ENCODE peak calls at places on chromosome 3, in ten cellular contexts. F, A, B, X, D, K, U, T, V and I are unnamed samples.

GRCh38 chr3:24545917-24546316 is 51.3 kb upstream of the THRB start:
- DNase-seq in F (no peak), A (no peak), B (no peak), X (no peak), D (peak; percentile 95), K (no peak), U (peak; percentile 73), T (no peak), V (no peak), I (peak; percentile 32)

GRCh38 chr3:30635072-30635471 is 28.7 kb downstream of the TGFBR2 start:
- DNase-seq in F (no peak), A (no peak), B (no peak), X (no peak), D (no peak), K (no peak), U (no peak), T (no peak), V (no peak), I (no peak)

GRCh38 chr3:186870421-186871201 is 28.1 kb downstream of the ADIPOQ start:
- DNase-seq in F (no peak), A (peak; percentile 32), B (no peak), X (no peak), D (no peak), K (no peak), U (no peak), T (no peak), V (no peak), I (no peak)

GRCh38 chr3:56254835-56255234 is 213.4 kb downstream of the ERC2 start:
- DNase-seq in F (no peak), A (no peak), B (no peak), X (no peak), D (no peak), K (no peak), U (no peak), T (no peak), V (no peak), I (no peak)

GRCh38 chr3:57706462-57706861 is 13.6 kb upstream of the DENND6A start:
- DNase-seq in F (peak; percentile 83), A (no peak), B (peak; percentile 93), X (peak; percentile 52), D (peak; percentile 78), K (no peak), U (no peak), T (peak; percentile 71), V (no peak), I (peak; percentile 82)

GRCh38 chr3:32147935-32148334 is 41.5 kb downstream of the GPD1L start:
- DNase-seq in F (no peak), A (no peak), B (no peak), X (no peak), D (peak; percentile 38), K (no peak), U (no peak), T (no peak), V (no peak), I (no peak)

GRCh38 chr3:38438421-38438820 is 15.3 kb upstream of the ACVR2B start:
- DNase-seq in F (peak; percentile 51), A (no peak), B (peak; percentile 22), X (peak; percentile 45), D (peak; percentile 25), K (peak; percentile 13), U (no peak), T (peak; percentile 18), V (no peak), I (no peak)

GRCh38 chr3:7897643-7898042 is 604.0 kb upstream of the LMCD1 start:
- DNase-seq in F (no peak), A (no peak), B (no peak), X (no peak), D (no peak), K (no peak), U (no peak), T (no peak), V (no peak), I (no peak)

GRCh38 chr3:100782359-100782758 is 73.1 kb downstream of the TFG start:
- DNase-seq in F (no peak), A (no peak), B (no peak), X (no peak), D (peak; percentile 29), K (no peak), U (no peak), T (no peak), V (no peak), I (no peak)

GRCh38 chr3:155960060-155960459 is 89.6 kb downstream of the GMPS start:
- DNase-seq in F (no peak), A (no peak), B (peak; percentile 92), X (peak; percentile 55), D (peak; percentile 57), K (no peak), U (no peak), T (peak; percentile 80), V (no peak), I (peak; percentile 94)

GRCh38 chr3:88589131-88589530 is 439.4 kb downstream of the C3orf38 start:
- DNase-seq in F (no peak), A (no peak), B (no peak), X (no peak), D (peak; percentile 3), K (no peak), U (no peak), T (no peak), V (no peak), I (no peak)

GRCh38 chr3:129529436-129530210 is 1.2 kb downstream of the RHO start:
- DNase-seq in F (no peak), A (no peak), B (no peak), X (no peak), D (no peak), K (no peak), U (no peak), T (no peak), V (no peak), I (peak; percentile 6)

GRCh38 chr3:16061491-16061890 is 113.0 kb upstream of the GALNT15 start:
- DNase-seq in F (no peak), A (no peak), B (peak; percentile 30), X (no peak), D (no peak), K (no peak), U (no peak), T (no peak), V (no peak), I (no peak)

DNA sequence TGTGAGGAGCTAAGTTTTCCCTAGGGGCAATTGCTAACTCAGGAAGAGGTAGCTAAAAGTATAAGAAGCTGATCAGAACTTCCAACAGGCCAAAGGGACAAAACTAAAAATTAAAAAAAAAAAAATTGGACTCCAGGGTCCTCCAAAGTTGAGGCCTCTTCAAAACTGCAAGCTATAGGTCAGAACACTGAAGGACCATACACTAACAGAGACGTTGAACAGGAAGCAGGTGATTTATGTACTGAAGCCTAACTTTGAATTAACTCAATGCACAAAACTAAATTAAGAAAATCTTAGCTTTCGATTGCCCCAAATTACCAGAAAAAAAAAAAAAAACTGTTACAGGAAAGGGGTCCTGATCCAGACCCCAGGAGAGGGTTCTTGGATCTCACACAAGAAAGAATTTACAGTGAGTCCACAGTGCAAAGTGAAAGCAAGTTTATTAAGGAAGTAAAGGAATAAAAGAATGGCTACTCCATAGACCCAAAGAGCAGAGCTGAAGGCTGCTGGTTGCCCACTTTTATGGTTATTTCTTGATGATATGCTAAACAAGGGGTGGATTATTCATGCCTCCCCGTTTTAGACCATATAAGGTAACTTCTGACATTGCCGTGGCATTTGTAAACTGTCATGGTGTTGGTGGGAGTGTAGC is 442.8 kb upstream of the NECTIN3 start:
- DNase-seq in F (no peak), A (no peak), B (no peak), X (no peak), D (no peak), K (no peak), U (no peak), T (no peak), V (no peak), I (no peak)
- H3K4me3 ChIP-seq in F (no peak overlapping the region), A (no peak overlapping the region), B (no peak overlapping the region), X (no peak overlapping the region), D (no peak overlapping the region), K (no peak overlapping the region), U (no peak overlapping the region), T (no peak overlapping the region), V (no peak overlapping the region), I (no peak overlapping the region)

GRCh38 chr3:153439780-153440179 is 277.8 kb downstream of the RAP2B start:
- DNase-seq in F (no peak), A (no peak), B (peak; percentile 8), X (no peak), D (no peak), K (no peak), U (no peak), T (no peak), V (no peak), I (no peak)
- TF ChIP-seq CTCF in F (no peak), A (no peak), B (peak; percentile 22), X (peak; percentile 12), D (no peak), K (no peak), U (no peak), T (peak; percentile 4), V (no peak), I (no peak)

GRCh38 chr3:168267179-168267578 is 171.5 kb upstream of the GOLIM4 start:
- DNase-seq in F (no peak), A (no peak), B (no peak), X (no peak), D (no peak), K (no peak), U (no peak), T (no peak), V (no peak), I (no peak)
- H3K4me3 ChIP-seq in F (no peak overlapping the region), A (no peak overlapping the region), B (no peak overlapping the region), X (no peak overlapping the region), D (no peak overlapping the region), K (no peak overlapping the region), U (no peak overlapping the region), T (no peak overlapping the region), V (no peak overlapping the region), I (no peak overlapping the region)

GRCh38 chr3:150921207-150921606 is 16.0 kb upstream of the MINDY4B start:
- DNase-seq in F (no peak), A (no peak), B (no peak), X (no peak), D (no peak), K (no peak), U (no peak), T (no peak), V (no peak), I (no peak)

GRCh38 chr3:150928234-150928633 is 23.0 kb upstream of the MINDY4B start:
- DNase-seq in F (no peak), A (no peak), B (no peak), X (no peak), D (no peak), K (no peak), U (no peak), T (no peak), V (no peak), I (no peak)

GRCh38 chr3:150922611-150923010 is 17.4 kb upstream of the MINDY4B start:
- DNase-seq in F (no peak), A (peak; percentile 34), B (no peak), X (no peak), D (no peak), K (no peak), U (no peak), T (peak; percentile 6), V (no peak), I (no peak)

GRCh38 chr3:150926328-150926727 is 21.1 kb upstream of the MINDY4B start:
- DNase-seq in F (no peak), A (no peak), B (no peak), X (no peak), D (no peak), K (no peak), U (no peak), T (no peak), V (no peak), I (no peak)

DNA sequence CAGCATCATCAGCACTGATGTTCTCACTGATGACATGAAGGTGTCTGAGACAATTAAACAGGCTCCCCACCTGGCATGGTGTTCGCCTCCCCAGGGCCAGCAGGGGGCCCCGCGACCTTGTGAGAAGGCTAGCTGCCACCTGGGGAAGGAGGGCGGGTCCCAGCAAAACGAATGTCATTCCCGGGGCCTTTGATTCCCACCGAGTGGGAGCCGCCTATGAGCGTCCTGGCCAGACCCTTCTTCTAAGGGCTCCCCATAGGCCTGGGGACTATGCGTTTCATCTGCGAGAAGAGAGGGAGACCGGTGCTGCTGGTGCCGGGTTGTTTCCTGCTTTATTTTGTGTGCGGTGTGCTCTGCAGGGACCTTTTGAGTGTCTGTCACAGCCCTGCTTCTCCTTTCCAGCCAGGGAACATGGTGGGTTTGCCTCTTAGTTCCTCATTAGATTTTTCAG is 20.5 kb upstream of the MINDY4B start:
- DNase-seq in F (peak; percentile 8), A (peak; percentile 79), B (peak; percentile 4), X (no peak), D (peak; percentile 15), K (peak; percentile 62), U (no peak), T (peak; percentile 20), V (peak; percentile 63), I (no peak)
- TF ChIP-seq CTCF in F (peak; percentile 51), A (peak; percentile 71), B (peak; percentile 46), X (peak; percentile 84), D (peak; percentile 51), K (peak; percentile 80), U (peak; percentile 36), T (peak; percentile 53), V (peak; percentile 60), I (peak; percentile 60)